ENCODE peak calls at places on chromosomes 7 and 10, in four cellular contexts. G is SK-N-SH, X is HepG2, D is K562. U is an unnamed sample.

GRCh38 chr7:142853739-142854504 is 954 bp upstream of the EPHB6 start:
- DNase-seq in D (peak; percentile 74), G (peak; percentile 92), X (peak; percentile 33), U (peak; percentile 70)

GRCh38 chr7:44771358-44771757 is 22.7 kb downstream of the ZMIZ2 start:
- DNase-seq in D (no peak), X (no peak), G (no peak), U (no peak)

GRCh38 chr10:89115876-89116627 is 91.1 kb downstream of the CH25H start:
- DNase-seq in D (no peak), G (no peak), X (no peak), U (no peak)

GRCh38 chr7:100358027-100358856 is at the start of gene PILRB:
- DNase-seq in G (no peak), D (no peak), X (no peak), U (no peak)

GRCh38 chr7:28328822-28329615 is 83.3 kb upstream of the CREB5 start:
- DNase-seq in X (no peak), G (no peak), D (no peak), U (no peak)

GRCh38 chr7:115249080-115249479 is 327.2 kb downstream of the MDFIC start:
- DNase-seq in X (no peak), D (no peak), G (no peak), U (no peak)

GRCh38 chr10:42987121-42987541 is 89.7 kb upstream of the RET start:
- DNase-seq in D (no peak), G (no peak), X (no peak), U (peak; percentile 7)

GRCh38 chr10:118342638-118343020 is 505 bp upstream of the FAM204A start:
- DNase-seq in G (no peak), D (no peak), X (peak; percentile 5), U (no peak)

GRCh38 chr10:101684782-101685181 is 10.2 kb downstream of the FBXW4 start:
- DNase-seq in D (no peak), G (no peak), X (no peak), U (no peak)

GRCh38 chr7:50621932-50622587 is 56.9 kb upstream of the DDC start:
- DNase-seq in X (no peak), D (no peak), G (no peak), U (no peak)

GRCh38 chr10:73439605-73440298 is 6.4 kb upstream of the MSS51 start:
- DNase-seq in X (no peak), D (no peak), G (no peak), U (no peak)

GRCh38 chr7:134669388-134669787 is 22.7 kb downstream of the BPGM start:
- DNase-seq in D (no peak), X (no peak), G (no peak), U (no peak)

GRCh38 chr10:61759751-61760150 is 97.0 kb downstream of the CABCOCO1 start:
- DNase-seq in G (no peak), X (no peak), D (no peak), U (no peak)

GRCh38 chr10:128237710-128238109 is 111.5 kb upstream of the MKI67 start:
- DNase-seq in X (no peak), G (no peak), D (no peak), U (no peak)

GRCh38 chr7:142873281-142873784 is 12.2 kb downstream of the TRPV6 start:
- DNase-seq in D (peak; percentile 91), X (no peak), G (peak; percentile 67), U (peak; percentile 69)

GRCh38 chr7:23207029-23207428 is 25.2 kb downstream of the NUP42 start:
- DNase-seq in X (peak; percentile 72), D (no peak), G (no peak), U (no peak)

GRCh38 chr10:42933454-42934340 is 143.2 kb upstream of the RET start:
- DNase-seq in X (no peak), D (no peak), G (peak; percentile 62), U (peak; percentile 41)

GRCh38 chr10:128059915-128060314 is 66.3 kb downstream of the MKI67 start:
- DNase-seq in G (no peak), D (no peak), X (no peak), U (no peak)

GRCh38 chr7:98879198-98879988 is 1.1 kb downstream of the TRRAP start:
- DNase-seq in G (peak; percentile 52), X (peak; percentile 72), D (peak; percentile 41), U (no peak)

GRCh38 chr7:27364344-27364758 is 121.7 kb downstream of the EVX1 start:
- DNase-seq in D (no peak), G (no peak), X (no peak), U (no peak)

GRCh38 chr7:138538518-138538917 is 78.5 kb downstream of the TRIM24 start:
- DNase-seq in G (no peak), X (no peak), D (no peak), U (no peak)

GRCh38 chr7:138542183-138542582 is 82.1 kb downstream of the TRIM24 start:
- DNase-seq in X (no peak), G (no peak), D (no peak), U (no peak)

GRCh38 chr7:138543739-138544138 is 83.7 kb downstream of the TRIM24 start:
- DNase-seq in X (no peak), D (no peak), G (no peak), U (no peak)

GRCh38 chr7:138538996-138539644 is 79.1 kb downstream of the TRIM24 start:
- DNase-seq in G (no peak), D (no peak), X (no peak), U (no peak)
- TF ChIP-seq FOXJ3 in G (no peak), D (no peak), X (no peak), U (no peak)

GRCh38 chr10:79316671-79317431 is 30.4 kb upstream of the PPIF start:
- DNase-seq in D (no peak), G (peak; percentile 45), X (peak; percentile 35), U (no peak)

GRCh38 chr10:79315602-79315920 is 31.7 kb upstream of the PPIF start:
- DNase-seq in G (no peak), X (no peak), D (no peak), U (no peak)

GRCh38 chr10:79313911-79314439 is 33.3 kb upstream of the PPIF start:
- DNase-seq in X (no peak), D (no peak), G (peak; percentile 51), U (no peak)

GRCh38 chr10:79313320-79313719 is 33.9 kb upstream of the PPIF start:
- DNase-seq in D (no peak), X (no peak), G (no peak), U (no peak)

DNA sequence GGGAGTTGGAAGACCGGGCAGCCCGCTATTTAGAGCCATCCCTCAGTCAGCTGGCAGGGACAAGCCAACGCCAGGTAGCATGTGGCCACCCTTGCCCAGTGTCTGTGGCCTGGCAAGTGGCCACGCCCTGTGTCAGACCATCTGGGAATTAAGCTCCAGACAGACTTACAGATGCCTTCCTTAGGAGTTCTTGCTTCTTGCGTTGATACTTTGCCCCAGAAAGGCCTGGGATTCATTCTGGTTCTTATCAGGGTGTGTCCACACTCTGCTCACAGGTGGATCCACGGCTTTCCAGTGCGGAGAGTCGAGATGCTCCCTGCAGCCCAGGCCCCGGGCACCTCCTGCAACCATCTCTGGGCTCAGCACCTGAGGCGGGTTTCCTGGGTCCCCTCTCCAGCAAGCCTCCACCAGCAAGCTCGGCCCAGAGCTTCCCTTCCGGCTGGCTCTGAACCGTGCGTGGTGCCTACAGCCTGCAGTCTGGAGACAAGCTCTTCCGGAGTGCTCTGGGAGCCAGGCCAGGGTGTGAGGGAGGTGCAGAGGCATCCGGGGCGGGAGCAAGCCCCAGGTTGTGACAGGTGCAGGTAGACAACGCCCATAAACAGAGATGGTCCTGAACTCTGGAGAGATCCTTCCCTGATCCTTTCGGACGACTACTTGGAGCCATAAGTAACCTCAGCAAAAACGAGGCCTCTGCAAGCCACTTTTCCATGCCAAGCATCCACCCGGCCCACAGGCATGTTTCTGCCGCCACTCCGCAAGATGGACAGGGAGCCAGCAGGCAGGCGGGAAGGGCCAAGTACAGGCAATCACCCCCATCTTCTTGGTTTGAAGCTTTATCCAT is 32.3 kb upstream of the PPIF start:
- DNase-seq in G (no peak), D (no peak), X (no peak), U (no peak)
- TF ChIP-seq FOXJ3 in G (no peak), D (no peak), X (no peak), U (no peak)

DNA sequence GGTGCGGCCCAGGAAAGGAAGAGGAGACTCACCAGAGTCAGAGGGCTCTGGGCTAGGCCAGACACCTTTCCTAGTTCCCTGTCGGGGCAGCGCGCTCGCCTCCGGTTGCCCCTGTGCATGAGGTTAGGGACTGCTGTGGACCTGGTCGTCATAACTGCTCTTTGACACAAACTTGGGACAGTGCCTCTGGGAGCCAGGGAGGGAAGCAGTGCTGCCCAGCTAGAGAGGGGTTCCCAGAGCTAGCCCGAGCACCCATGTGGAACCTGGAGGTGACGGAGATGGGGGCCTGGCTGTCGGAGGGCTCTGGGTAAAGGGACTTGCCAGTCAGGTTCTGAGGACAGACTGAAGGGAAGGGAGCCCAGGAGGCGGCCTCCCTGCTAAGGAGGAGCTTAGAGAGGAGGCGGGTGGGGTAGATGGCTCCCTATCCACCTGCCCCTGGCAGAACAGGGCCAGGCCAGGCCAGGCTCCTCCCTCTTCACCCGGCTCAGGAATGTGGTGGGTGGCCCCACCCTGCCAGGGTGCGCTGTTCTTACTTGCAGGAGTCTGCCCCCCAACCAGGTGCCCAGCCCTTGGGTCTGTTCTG is 29.7 kb downstream of the AGAP3 start:
- DNase-seq in G (peak; percentile 49), D (no peak), X (no peak), U (peak; percentile 25)
- TF ChIP-seq FOXJ3 in G (no peak), D (no peak), X (no peak), U (no peak)

DNA sequence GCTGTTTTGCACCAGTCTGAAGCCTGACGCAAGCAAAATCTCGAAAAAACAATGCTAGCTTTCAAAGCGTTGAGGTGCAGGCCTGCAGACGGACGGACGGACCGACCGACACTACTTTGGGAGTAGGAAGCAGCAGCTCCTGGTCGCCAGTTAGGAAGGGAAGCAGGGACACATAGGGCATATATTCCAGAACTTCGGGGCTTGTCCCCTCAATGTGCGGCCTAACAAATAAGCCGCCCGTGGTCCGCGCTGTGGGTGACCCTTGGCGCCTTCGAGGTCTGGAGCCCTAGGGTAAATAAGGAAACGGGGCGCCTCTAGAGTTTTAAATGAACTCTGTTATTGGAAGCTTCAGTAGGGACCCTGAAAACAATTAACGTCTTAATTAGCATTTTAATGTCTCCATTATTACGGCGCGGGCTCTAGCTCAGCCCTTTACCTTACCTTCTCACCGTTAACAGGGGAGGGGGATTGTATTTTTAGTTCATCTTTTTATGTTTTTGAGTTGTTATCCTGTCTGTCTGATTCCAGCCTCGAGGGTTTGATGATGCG is 1.4 kb downstream of the HHEX start:
- DNase-seq in X (no peak), D (no peak), G (no peak), U (peak; percentile 21)
- TF ChIP-seq FOXJ3 in X (no peak), D (no peak), G (no peak), U (no peak)

DNA sequence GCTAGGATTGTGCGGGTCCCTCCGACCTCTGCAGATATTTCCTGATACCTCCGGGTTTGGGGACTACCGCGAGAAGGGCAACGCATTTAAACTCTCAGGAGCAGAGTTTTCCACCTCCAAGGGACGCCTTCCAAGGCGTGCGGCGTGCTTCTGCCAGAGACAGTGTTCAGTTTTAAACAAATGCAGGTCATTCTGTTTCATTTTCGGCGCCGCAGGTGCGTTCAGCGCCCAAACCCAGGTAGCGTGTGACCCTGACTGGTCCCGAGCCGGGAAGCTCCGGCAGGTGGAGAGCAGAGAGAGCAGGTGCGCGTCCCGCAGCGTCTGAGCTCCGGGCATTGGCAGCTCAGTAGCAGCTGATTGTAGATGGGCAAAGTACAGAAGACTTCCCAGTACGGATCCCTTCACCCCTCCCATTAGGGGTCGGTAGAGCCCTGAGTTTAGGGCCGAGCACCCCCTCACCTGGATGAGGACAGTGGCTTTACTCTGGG is 1.4 kb upstream of the CYP26A1 start:
- DNase-seq in D (no peak), X (no peak), G (no peak), U (no peak)
- TF ChIP-seq FOXJ3 in D (no peak), X (no peak), G (no peak), U (no peak)

U was measured in WTC11.